ENCODE peak calls at places on chromosomes 7 and 10, in four cellular contexts. One of them, this sample, is unnamed.

GRCh38 chr10:97647556-97647955 is 7.1 kb downstream of the PI4K2A start:
- DNase-seq in midbrain: no peak
- DNase-seq in left ventricle myocardium inferior: no peak
- DNase-seq in T-helper 2 cell: no peak
- DNase-seq in this sample: no peak

GRCh38 chr10:2222631-2223030 is 485.3 kb upstream of the ADARB2 start:
- DNase-seq in left ventricle myocardium inferior: no peak
- DNase-seq in midbrain: no peak
- DNase-seq in T-helper 2 cell: no peak
- DNase-seq in this sample: no peak

GRCh38 chr10:133027480-133027879 is 60.2 kb upstream of the ADGRA1 start:
- DNase-seq in T-helper 2 cell: no peak
- DNase-seq in midbrain: no peak
- DNase-seq in left ventricle myocardium inferior: no peak
- DNase-seq in this sample: no peak

GRCh38 chr7:77714195-77714594 is 17.9 kb downstream of the RSBN1L start:
- DNase-seq in T-helper 2 cell: peak
- DNase-seq in left ventricle myocardium inferior: no peak
- DNase-seq in midbrain: no peak
- DNase-seq in this sample: no peak

GRCh38 chr10:86060386-86061280 is 306.0 kb downstream of the GRID1 start:
- DNase-seq in midbrain: no peak
- DNase-seq in T-helper 2 cell: no peak
- DNase-seq in left ventricle myocardium inferior: no peak
- DNase-seq in this sample: no peak

GRCh38 chr7:34748244-34749039 is 90.4 kb downstream of the NPSR1 start:
- DNase-seq in left ventricle myocardium inferior: peak
- DNase-seq in T-helper 2 cell: no peak
- DNase-seq in midbrain: no peak
- DNase-seq in this sample: peak

GRCh38 chr7:98211676-98212531 is 665 bp downstream of the BHLHA15 start:
- DNase-seq in midbrain: no peak
- DNase-seq in T-helper 2 cell: no peak
- DNase-seq in left ventricle myocardium inferior: no peak
- DNase-seq in this sample: no peak

GRCh38 chr10:121647401-121647800 is 49.2 kb upstream of the FGFR2 start:
- DNase-seq in T-helper 2 cell: no peak
- DNase-seq in midbrain: no peak
- DNase-seq in left ventricle myocardium inferior: no peak
- DNase-seq in this sample: no peak

GRCh38 chr10:97683556-97684357 is 3.3 kb downstream of the AVPI1 start:
- DNase-seq in T-helper 2 cell: no peak
- DNase-seq in left ventricle myocardium inferior: no peak
- DNase-seq in midbrain: peak
- DNase-seq in this sample: no peak